ENCODE peak calls at places on chromosomes 4 and X, in five cellular contexts. One of them, this sample, is unnamed.

GRCh38 chr4:98150092-98150761 is 7.0 kb upstream of the STPG2 start:
- DNase-seq in MM.1S: no peak
- DNase-seq in AG09309: no peak
- DNase-seq in heart left ventricle: no peak
- DNase-seq in fibroblast of lung: peak; percentile 46
- DNase-seq in this sample: no peak

GRCh38 chr4:81466841-81467671 is 4.7 kb downstream of the RASGEF1B start:
- DNase-seq in MM.1S: peak; percentile 85
- DNase-seq in AG09309: no peak
- DNase-seq in heart left ventricle: no peak
- DNase-seq in fibroblast of lung: peak; percentile 81
- DNase-seq in this sample: peak; percentile 29

GRCh38 chrX:10554612-10555270 is 65.6 kb downstream of the MID1 start:
- DNase-seq in MM.1S: no peak
- DNase-seq in AG09309: no peak
- DNase-seq in heart left ventricle: no peak
- DNase-seq in fibroblast of lung: no peak
- DNase-seq in this sample: no peak

GRCh38 chr4:54746228-54746627 is 88.5 kb downstream of the KIT start:
- DNase-seq in MM.1S: peak; percentile 35
- DNase-seq in AG09309: peak; percentile 81
- DNase-seq in heart left ventricle: no peak
- DNase-seq in fibroblast of lung: no peak
- DNase-seq in this sample: no peak

GRCh38 chr4:94934201-94934600 is 176.4 kb downstream of the BMPR1B start:
- DNase-seq in MM.1S: no peak
- DNase-seq in AG09309: no peak
- DNase-seq in heart left ventricle: no peak
- DNase-seq in fibroblast of lung: peak; percentile 46
- DNase-seq in this sample: no peak

GRCh38 chrX:8404443-8404842 is 60.2 kb upstream of the VCX3B start:
- DNase-seq in MM.1S: no peak
- DNase-seq in AG09309: no peak
- DNase-seq in heart left ventricle: no peak
- DNase-seq in fibroblast of lung: no peak
- DNase-seq in this sample: no peak

GRCh38 chr4:184246426-184246825 is 28.8 kb upstream of the ENPP6 start:
- DNase-seq in MM.1S: no peak
- DNase-seq in AG09309: no peak
- DNase-seq in heart left ventricle: no peak
- DNase-seq in fibroblast of lung: no peak
- DNase-seq in this sample: no peak

GRCh38 chr4:171067422-171067821 is 745.8 kb upstream of the GALNTL6 start:
- DNase-seq in MM.1S: peak; percentile 9
- DNase-seq in AG09309: no peak
- DNase-seq in heart left ventricle: no peak
- DNase-seq in fibroblast of lung: no peak
- DNase-seq in this sample: no peak

GRCh38 chr4:137124278-137124932 is 407.9 kb downstream of the PCDH18 start:
- DNase-seq in MM.1S: peak; percentile 65
- DNase-seq in AG09309: peak; percentile 60
- DNase-seq in heart left ventricle: no peak
- DNase-seq in fibroblast of lung: peak; percentile 85
- DNase-seq in this sample: peak; percentile 43

GRCh38 chrX:155877288-155877687 is 3.9 kb upstream of the VAMP7 start:
- DNase-seq in MM.1S: no peak
- DNase-seq in AG09309: no peak
- DNase-seq in heart left ventricle: no peak
- DNase-seq in fibroblast of lung: no peak
- DNase-seq in this sample: no peak

GRCh38 chrX:20265726-20266681 is 705 bp downstream of the RPS6KA3 start:
- DNase-seq in MM.1S: peak; percentile 13
- DNase-seq in AG09309: no peak
- DNase-seq in heart left ventricle: peak; percentile 30
- DNase-seq in fibroblast of lung: no peak
- DNase-seq in this sample: no peak

GRCh38 chrX:49053223-49054072 is 5.4 kb upstream of the CCDC120 start:
- DNase-seq in MM.1S: peak; percentile 47
- DNase-seq in AG09309: no peak
- DNase-seq in heart left ventricle: peak; percentile 63
- DNase-seq in fibroblast of lung: peak; percentile 50
- DNase-seq in this sample: no peak

GRCh38 chr4:169253904-169254303 is 16.9 kb downstream of the SH3RF1 start:
- DNase-seq in MM.1S: no peak
- DNase-seq in AG09309: peak; percentile 75
- DNase-seq in heart left ventricle: no peak
- DNase-seq in fibroblast of lung: peak; percentile 79
- DNase-seq in this sample: no peak

GRCh38 chrX:12065251-12065650 is 73.0 kb upstream of the FRMPD4 start:
- DNase-seq in MM.1S: no peak
- DNase-seq in AG09309: no peak
- DNase-seq in heart left ventricle: no peak
- DNase-seq in fibroblast of lung: peak; percentile 27
- DNase-seq in this sample: no peak

GRCh38 chrX:11143931-11144678 is 33.0 kb downstream of the HCCS start:
- DNase-seq in MM.1S: peak; percentile 65
- DNase-seq in AG09309: peak; percentile 41
- DNase-seq in heart left ventricle: peak; percentile 32
- DNase-seq in fibroblast of lung: peak; percentile 82
- DNase-seq in this sample: peak; percentile 23

GRCh38 chr4:40515037-40515397 is 114.6 kb downstream of the RBM47 start:
- DNase-seq in MM.1S: no peak
- DNase-seq in AG09309: no peak
- DNase-seq in heart left ventricle: no peak
- DNase-seq in fibroblast of lung: no peak
- DNase-seq in this sample: no peak

GRCh38 chr4:166252487-166253402 is 379.7 kb downstream of the TLL1 start:
- DNase-seq in MM.1S: peak; percentile 51
- DNase-seq in AG09309: no peak
- DNase-seq in heart left ventricle: no peak
- DNase-seq in fibroblast of lung: peak; percentile 0
- DNase-seq in this sample: no peak

GRCh38 chrX:40205471-40205870 is 107.7 kb upstream of the BCOR start:
- DNase-seq in MM.1S: no peak
- DNase-seq in AG09309: no peak
- DNase-seq in heart left ventricle: no peak
- DNase-seq in fibroblast of lung: no peak
- DNase-seq in this sample: no peak

GRCh38 chr4:25174674-25175073 is 14.4 kb upstream of the SEPSECS start:
- DNase-seq in MM.1S: no peak
- DNase-seq in AG09309: no peak
- DNase-seq in heart left ventricle: no peak
- DNase-seq in fibroblast of lung: no peak
- DNase-seq in this sample: no peak

GRCh38 chr4:80307183-80307735 is 28.3 kb upstream of the CFAP299 start:
- DNase-seq in MM.1S: no peak
- DNase-seq in AG09309: peak; percentile 32
- DNase-seq in heart left ventricle: no peak
- DNase-seq in fibroblast of lung: no peak
- DNase-seq in this sample: no peak
- H3K4me3 ChIP-seq in MM.1S: no peak overlapping the region
- H3K4me3 ChIP-seq in AG09309: no peak overlapping the region
- H3K4me3 ChIP-seq in heart left ventricle: no peak overlapping the region
- H3K4me3 ChIP-seq in fibroblast of lung: no peak overlapping the region
- H3K4me3 ChIP-seq in this sample: no peak overlapping the region

DNA sequence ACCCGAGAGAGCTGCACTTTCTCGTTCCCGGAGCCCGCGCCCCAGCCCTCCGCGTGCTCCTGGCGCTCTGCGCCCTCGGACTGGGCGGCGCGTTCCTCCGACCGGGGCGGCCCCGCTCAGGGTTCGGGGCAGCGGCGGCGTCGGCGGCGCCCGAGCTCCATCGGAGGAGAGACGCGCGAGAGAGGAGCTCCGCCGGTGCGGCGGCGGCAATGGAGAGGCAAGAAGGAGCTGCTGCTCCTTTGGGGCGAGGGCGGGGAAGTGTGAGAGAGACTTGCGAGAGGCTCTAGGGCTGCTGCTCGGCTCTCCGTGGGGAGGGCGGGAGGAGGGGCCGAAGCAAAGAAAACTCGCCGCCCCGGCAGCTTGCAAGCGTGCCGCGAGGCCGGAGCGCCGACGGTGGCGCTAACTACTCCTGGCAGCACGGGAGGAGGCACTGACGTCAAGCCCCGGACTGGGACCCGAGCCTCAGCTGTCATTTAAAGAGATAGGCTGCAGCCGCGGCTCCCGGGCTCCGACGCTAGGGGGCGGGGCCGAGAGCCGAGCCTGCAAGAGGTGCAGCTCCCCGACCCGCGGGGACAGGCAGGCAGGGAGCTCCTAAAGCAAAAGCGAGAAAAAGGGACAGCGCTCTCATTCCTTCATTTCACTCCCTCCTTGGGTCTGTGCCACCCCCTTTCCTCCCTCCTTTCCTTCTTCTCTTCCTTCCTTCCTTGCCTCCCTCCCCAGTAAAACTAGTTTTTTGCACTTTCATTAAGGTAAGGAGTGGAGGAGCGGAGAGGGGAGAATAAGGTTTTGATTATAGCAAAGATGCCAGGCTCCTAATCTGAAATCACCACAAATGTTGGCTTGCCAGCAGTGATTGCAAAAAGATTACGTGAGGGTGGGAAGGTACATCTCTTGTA is at the start of gene KCTD8:
- DNase-seq in MM.1S: peak; percentile 98
- DNase-seq in AG09309: peak; percentile 4
- DNase-seq in heart left ventricle: peak; percentile 85
- DNase-seq in fibroblast of lung: peak; percentile 76
- DNase-seq in this sample: no peak
- H3K4me3 ChIP-seq in MM.1S: peak within 1 kb of the TSS; percentile 59
- H3K4me3 ChIP-seq in AG09309: peak within 1 kb of the TSS; percentile 40
- H3K4me3 ChIP-seq in heart left ventricle: peak within 1 kb of the TSS; percentile 61
- H3K4me3 ChIP-seq in fibroblast of lung: peak within 1 kb of the TSS; percentile 41
- H3K4me3 ChIP-seq in this sample: peak within 1 kb of the TSS; percentile 55

GRCh38 chr4:118265312-118266144 is 87.3 kb downstream of the PRSS12 start:
- DNase-seq in MM.1S: no peak
- DNase-seq in AG09309: no peak
- DNase-seq in heart left ventricle: no peak
- DNase-seq in fibroblast of lung: no peak
- DNase-seq in this sample: no peak
- H3K4me3 ChIP-seq in MM.1S: no peak overlapping the region
- H3K4me3 ChIP-seq in AG09309: peak overlapping the region; percentile 34
- H3K4me3 ChIP-seq in heart left ventricle: peak overlapping the region; percentile 18
- H3K4me3 ChIP-seq in fibroblast of lung: peak overlapping the region; percentile 6
- H3K4me3 ChIP-seq in this sample: peak overlapping the region; percentile 57

GRCh38 chr4:8162625-8163024 is 4.0 kb upstream of the ABLIM2 start:
- DNase-seq in MM.1S: no peak
- DNase-seq in AG09309: no peak
- DNase-seq in heart left ventricle: peak; percentile 10
- DNase-seq in fibroblast of lung: no peak
- DNase-seq in this sample: no peak
- H3K4me3 ChIP-seq in MM.1S: no peak overlapping the region
- H3K4me3 ChIP-seq in AG09309: no peak overlapping the region
- H3K4me3 ChIP-seq in heart left ventricle: no peak overlapping the region
- H3K4me3 ChIP-seq in fibroblast of lung: no peak overlapping the region
- H3K4me3 ChIP-seq in this sample: no peak overlapping the region

GRCh38 chr4:63492515-63492914 is 916.7 kb downstream of the TECRL start:
- DNase-seq in MM.1S: peak; percentile 79
- DNase-seq in AG09309: no peak
- DNase-seq in heart left ventricle: no peak
- DNase-seq in fibroblast of lung: no peak
- DNase-seq in this sample: no peak
- H3K4me3 ChIP-seq in MM.1S: peak overlapping the region; percentile 22
- H3K4me3 ChIP-seq in AG09309: no peak overlapping the region
- H3K4me3 ChIP-seq in heart left ventricle: no peak overlapping the region
- H3K4me3 ChIP-seq in fibroblast of lung: no peak overlapping the region
- H3K4me3 ChIP-seq in this sample: no peak overlapping the region

DNA sequence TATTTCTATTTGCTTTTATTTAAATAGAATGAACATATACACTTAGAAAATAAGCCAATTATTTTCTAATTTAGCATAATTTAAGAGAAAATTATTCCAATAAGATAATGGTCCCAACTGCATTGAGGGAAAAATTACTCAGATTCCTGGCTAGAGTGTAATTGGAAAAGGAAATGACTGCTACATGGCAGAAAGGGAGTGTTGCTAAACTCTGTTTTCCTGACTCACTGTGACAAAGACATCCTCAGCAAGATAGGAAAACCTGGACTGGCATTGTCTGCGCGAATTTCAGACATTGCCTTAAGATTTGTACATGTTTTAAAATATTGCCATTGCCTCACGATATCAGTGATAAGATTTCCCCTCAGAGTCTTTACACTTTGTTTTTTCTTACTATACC is 8.2 kb downstream of the TNIP3 start:
- DNase-seq in MM.1S: no peak
- DNase-seq in AG09309: peak; percentile 82
- DNase-seq in heart left ventricle: no peak
- DNase-seq in fibroblast of lung: peak; percentile 85
- DNase-seq in this sample: peak; percentile 23
- H3K4me3 ChIP-seq in MM.1S: no peak overlapping the region
- H3K4me3 ChIP-seq in AG09309: peak overlapping the region; percentile 6
- H3K4me3 ChIP-seq in heart left ventricle: no peak overlapping the region
- H3K4me3 ChIP-seq in fibroblast of lung: no peak overlapping the region
- H3K4me3 ChIP-seq in this sample: peak overlapping the region; percentile 56